ENCODE peak calls at places on chromosomes 5 and 9, in ten cellular contexts. C, H, Z, T, P, A, E, D, G and U are unnamed samples. For H3K36me3, the result is how much of the 10 kb centered on the place peaks cover.

GRCh38 chr5:136028782-136029742 is at the start of gene TGFBI:
- DNase-seq in C (peak), H (peak), Z (no peak), T (no peak), P (peak), A (peak), E (peak), D (peak), G (peak), U (peak)

GRCh38 chr9:120526493-120526892 is 53.5 kb downstream of the CDK5RAP2 start:
- DNase-seq in C (no peak), H (no peak), Z (no peak), T (no peak), P (no peak), A (no peak), E (no peak), D (no peak), G (no peak), U (no peak)

GRCh38 chr5:172909931-172910502 is 49.2 kb upstream of the RPL26L1 start:
- DNase-seq in C (no peak), H (no peak), Z (peak), T (no peak), P (no peak), A (no peak), E (no peak), D (no peak), G (peak), U (no peak)

GRCh38 chr9:125631391-125632085 is 75.5 kb downstream of the MAPKAP1 start:
- DNase-seq in C (peak), H (no peak), Z (peak), T (no peak), P (peak), A (peak), E (peak), D (peak), G (peak), U (peak)

GRCh38 chr5:87383216-87383615 is 29.5 kb downstream of the CCNH start:
- DNase-seq in C (no peak), H (no peak), Z (peak), T (no peak), P (no peak), A (no peak), E (peak), D (no peak), G (peak), U (no peak)

GRCh38 chr5:103207001-103207400 is 51.6 kb upstream of the MACIR start:
- DNase-seq in C (no peak), H (no peak), Z (no peak), T (no peak), P (no peak), A (no peak), E (no peak), D (peak), G (no peak), U (no peak)

GRCh38 chr5:67941750-67942450 is 273.7 kb upstream of the PIK3R1 start:
- DNase-seq in C (no peak), H (no peak), Z (peak), T (no peak), P (no peak), A (no peak), E (no peak), D (no peak), G (peak), U (peak)

GRCh38 chr5:135456238-135457099 is 4.3 kb upstream of the TIFAB start:
- DNase-seq in C (no peak), H (peak), Z (peak), T (peak), P (no peak), A (peak), E (peak), D (no peak), G (peak), U (peak)

GRCh38 chr5:168585119-168585912 is 6.1 kb upstream of the PANK3 start:
- DNase-seq in C (no peak), H (no peak), Z (no peak), T (no peak), P (no peak), A (no peak), E (no peak), D (no peak), G (no peak), U (no peak)

GRCh38 chr9:36276254-36276653 is 18.0 kb upstream of the GNE start:
- DNase-seq in C (no peak), H (no peak), Z (no peak), T (no peak), P (no peak), A (no peak), E (no peak), D (no peak), G (no peak), U (no peak)

GRCh38 chr5:177098103-177098771 is 11.5 kb downstream of the FGFR4 start:
- DNase-seq in C (no peak), H (no peak), Z (no peak), T (no peak), P (no peak), A (no peak), E (no peak), D (no peak), G (peak), U (no peak)

GRCh38 chr5:132905938-132906337 is 32.5 kb downstream of the LEAP2 start:
- DNase-seq in C (peak), H (no peak), Z (no peak), T (no peak), P (no peak), A (no peak), E (no peak), D (peak), G (no peak), U (peak)

GRCh38 chr5:154164182-154164581 is 26.4 kb upstream of the GALNT10 start:
- DNase-seq in C (no peak), H (no peak), Z (no peak), T (no peak), P (no peak), A (no peak), E (no peak), D (no peak), G (no peak), U (no peak)

GRCh38 chr9:114169029-114169939 is 13.9 kb downstream of the COL27A1 start:
- DNase-seq in C (no peak), H (no peak), Z (peak), T (no peak), P (no peak), A (no peak), E (no peak), D (no peak), G (no peak), U (no peak)

GRCh38 chr9:33798545-33798944 is 3.2 kb downstream of the PRSS3 start:
- DNase-seq in C (no peak), H (no peak), Z (no peak), T (no peak), P (no peak), A (no peak), E (no peak), D (no peak), G (no peak), U (no peak)

GRCh38 chr5:43215073-43215631 is 23.1 kb downstream of the NIM1K start:
- DNase-seq in C (no peak), H (no peak), Z (no peak), T (no peak), P (no peak), A (no peak), E (no peak), D (no peak), G (peak), U (peak)

DNA sequence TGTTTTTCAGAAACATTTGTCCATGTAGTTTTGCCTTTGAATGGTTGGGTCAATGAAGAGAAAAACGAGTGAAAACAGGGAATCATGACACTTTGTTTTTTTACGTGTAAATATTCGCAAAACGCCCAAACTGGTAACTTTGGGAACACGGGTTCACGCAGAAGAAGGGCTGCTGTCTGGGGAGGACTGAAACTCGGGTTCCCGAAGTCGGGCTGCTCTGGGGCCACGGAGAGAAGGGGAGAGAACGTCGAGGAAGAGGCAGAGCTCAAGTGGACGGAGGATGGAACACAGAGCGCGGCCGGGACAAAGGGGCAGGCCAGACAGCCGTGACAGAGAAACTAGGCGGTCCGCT is 478 bp upstream of the SETD9 start:
- DNase-seq in C (no peak), H (no peak), Z (no peak), T (peak), P (no peak), A (no peak), E (no peak), D (no peak), G (no peak), U (peak)
- TF ChIP-seq EZH2 in C (no peak), H (no peak), Z (no peak), T (no peak), P (no peak), A (no peak), E (no peak), D (no peak), G (no peak), U (no peak)

DNA sequence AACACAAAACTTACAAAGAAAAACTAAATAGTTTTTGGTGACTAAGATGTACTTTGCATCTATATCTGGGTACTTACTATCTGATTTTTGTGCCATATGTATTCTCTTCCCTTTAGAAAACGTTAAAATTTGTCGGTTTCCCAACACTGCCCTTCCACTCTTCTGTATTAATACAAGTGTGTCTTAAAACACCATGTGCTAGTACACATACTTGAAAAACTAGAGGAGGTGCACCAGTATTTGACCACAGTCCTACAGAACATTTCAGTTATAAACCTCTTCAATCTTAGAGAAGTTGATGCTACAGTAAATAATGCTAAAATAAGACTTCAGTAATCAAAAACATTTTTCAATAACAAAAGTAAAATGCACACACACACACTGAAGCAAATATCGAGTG is 251.2 kb downstream of the EFNA5 start:
- DNase-seq in C (no peak), H (no peak), Z (no peak), T (no peak), P (no peak), A (no peak), E (no peak), D (no peak), G (no peak), U (no peak)
- H3K36me3 ChIP-seq in C (under half), H (under half), Z (under half), T (under half), P (under half), A (under half), E (under half), D (under half), G (under half), U (under half)

DNA sequence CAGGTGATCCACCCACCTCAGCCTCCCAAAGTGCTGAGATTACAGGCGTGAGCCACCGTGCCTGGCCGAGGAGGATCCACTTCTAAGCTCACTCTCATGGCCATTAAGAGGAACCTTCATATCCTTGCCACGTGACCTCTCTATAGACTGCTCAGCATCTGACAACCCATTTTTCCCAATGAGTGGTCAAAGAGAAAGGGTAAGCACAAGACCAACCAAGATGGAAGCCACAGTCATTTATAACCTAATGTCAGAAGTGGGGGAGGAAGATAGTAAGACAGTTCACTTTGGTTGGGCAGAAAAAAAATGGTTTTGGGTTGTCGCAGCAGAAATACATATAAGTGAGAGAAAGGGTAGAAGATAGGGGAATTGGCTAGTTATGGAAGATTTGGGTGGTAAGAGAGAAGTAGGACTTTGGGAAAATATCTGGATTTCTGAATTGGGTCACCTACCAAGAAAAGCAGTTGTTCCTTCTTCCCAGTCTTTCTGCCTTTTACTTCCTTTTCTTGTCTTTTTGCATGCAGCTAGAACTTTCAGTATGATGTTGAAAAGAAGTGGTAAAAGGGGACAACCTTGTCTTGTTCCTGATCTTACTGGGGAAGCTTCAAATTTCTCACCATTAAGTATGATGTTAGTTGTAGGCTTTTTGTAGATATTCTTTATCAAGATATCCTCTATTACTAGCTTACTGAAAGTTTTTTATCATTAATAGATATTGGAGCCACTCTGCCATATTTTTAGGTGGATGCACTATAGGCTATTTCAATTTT is 15.7 kb downstream of the SNX2 start:
- DNase-seq in C (no peak), H (no peak), Z (no peak), T (no peak), P (no peak), A (no peak), E (no peak), D (no peak), G (no peak), U (no peak)
- H3K4me2 ChIP-seq in C (no peak), H (no peak), Z (no peak), T (no peak), P (no peak), A (no peak), E (no peak), D (no peak), G (no peak), U (no peak)

DNA sequence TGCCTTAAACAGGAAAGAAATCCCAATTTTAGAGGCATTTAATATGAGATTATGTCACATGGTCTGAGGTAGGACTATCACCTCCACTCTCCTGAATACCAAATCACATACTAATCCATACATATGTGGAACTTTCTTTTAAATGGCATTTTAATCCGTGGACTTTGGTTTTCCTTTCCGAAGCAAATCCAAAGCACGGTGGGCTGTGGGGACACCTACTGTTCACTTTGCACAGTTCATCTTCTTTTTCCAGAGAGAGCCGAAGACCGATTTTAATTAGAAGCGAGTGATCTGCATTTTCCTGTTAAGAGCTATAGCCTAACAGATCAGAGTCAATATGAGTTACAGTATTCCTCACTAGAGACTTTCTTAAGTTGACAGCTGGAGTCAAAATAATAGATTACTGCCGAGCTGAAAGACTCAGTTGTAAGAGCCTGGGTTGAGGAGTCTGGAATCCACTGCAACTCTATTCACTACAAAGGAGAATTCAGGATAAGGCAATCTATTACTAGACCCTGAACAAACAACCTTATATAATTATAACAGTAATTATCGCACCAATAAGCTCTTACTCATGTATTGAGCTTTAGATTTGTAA is 144.8 kb downstream of the TRPM6 start:
- DNase-seq in C (peak), H (peak), Z (peak), T (peak), P (peak), A (peak), E (peak), D (peak), G (peak), U (peak)
- TF ChIP-seq EZH2 in C (no peak), H (no peak), Z (no peak), T (no peak), P (no peak), A (no peak), E (no peak), D (peak), G (no peak), U (no peak)